ENCODE peak calls at places on chromosomes 16 and 17, in eight cellular contexts. E is A549, M is erythroblast, F is heart left ventricle, V is ovary, J is IMR-90, K is GM12878, G is gastrocnemius medialis. B is an unnamed sample.

GRCh38 chr17:80180192-80180591 is 10.4 kb downstream of the CARD14 start:
- DNase-seq in K (no peak), E (no peak), F (no peak), M (no peak), J (no peak), V (no peak), G (no peak), B (no peak)

GRCh38 chr17:65261682-65262636 is 124.8 kb downstream of the RGS9 start:
- DNase-seq in J (peak; percentile 46), G (no peak), M (no peak), F (no peak), V (no peak), E (no peak), K (no peak), B (no peak)

GRCh38 chr17:78032166-78032565 is 73.7 kb downstream of the TNRC6C start:
- DNase-seq in V (no peak), G (no peak), K (no peak), J (peak; percentile 76), F (no peak), M (peak; percentile 67), E (no peak), B (no peak)

GRCh38 chr17:3003401-3004149 is 59.8 kb downstream of the OR1D5 start:
- DNase-seq in V (peak; percentile 46), K (peak; percentile 32), M (no peak), J (no peak), G (peak; percentile 26), E (no peak), F (peak; percentile 60), B (no peak)

GRCh38 chr17:30450125-30451027 is 26.8 kb upstream of the GOSR1 start:
- DNase-seq in K (no peak), J (peak; percentile 33), G (no peak), M (no peak), F (no peak), V (no peak), E (peak; percentile 92), B (no peak)

GRCh38 chr17:5234645-5235576 is at the start of gene SCIMP:
- DNase-seq in J (no peak), F (peak; percentile 51), V (no peak), E (no peak), M (no peak), G (peak; percentile 32), K (peak; percentile 82), B (no peak)

GRCh38 chr16:81500833-81501521 is 56.4 kb downstream of the CMIP start:
- DNase-seq in F (no peak), K (no peak), V (no peak), J (peak; percentile 81), G (no peak), M (no peak), E (no peak), B (no peak)

GRCh38 chr17:3542410-3543088 is 15.1 kb downstream of the TRPV3 start:
- DNase-seq in J (no peak), M (no peak), V (no peak), F (no peak), G (no peak), K (no peak), E (no peak), B (no peak)

GRCh38 chr16:79172306-79172705 is 428.2 kb downstream of the MAF start:
- DNase-seq in E (no peak), K (no peak), M (no peak), G (no peak), V (no peak), F (no peak), J (no peak), B (no peak)

GRCh38 chr17:55124730-55125129 is 140.0 kb upstream of the HLF start:
- DNase-seq in F (no peak), E (no peak), J (no peak), G (no peak), K (no peak), V (no peak), M (no peak), B (no peak)

GRCh38 chr16:10040136-10041080 is 141.8 kb downstream of the GRIN2A start:
- DNase-seq in K (no peak), M (no peak), G (no peak), E (no peak), V (no peak), F (no peak), J (no peak), B (no peak)

GRCh38 chr16:8859913-8860881 is 8.6 kb downstream of the CARHSP1 start:
- DNase-seq in J (peak; percentile 79), E (no peak), M (no peak), V (peak; percentile 46), K (no peak), G (peak; percentile 74), F (no peak), B (no peak)

GRCh38 chr17:75209061-75209460 is 3.6 kb downstream of the NUP85 start:
- DNase-seq in J (no peak), F (no peak), G (no peak), V (no peak), M (no peak), K (no peak), E (no peak), B (no peak)

GRCh38 chr16:56988948-56989945 is at the start of gene NLRC5:
- DNase-seq in E (peak; percentile 62), J (peak; percentile 78), G (peak; percentile 71), M (peak; percentile 85), K (no peak), F (peak; percentile 90), V (peak; percentile 82), B (peak; percentile 88)
- TF ChIP-seq POLR2A in E (no peak), J (no peak), G (peak; percentile 59), M (peak; percentile 59), K (peak; percentile 87), F (peak; percentile 84), V (peak; percentile 54), B (peak; percentile 61)

GRCh38 chr16:88804173-88804551 is 573 bp downstream of the CDT1 start:
- DNase-seq in V (peak; percentile 57), G (no peak), J (no peak), E (no peak), M (no peak), K (no peak), F (peak; percentile 29), B (no peak)

GRCh38 chr16:88805887-88806393 is 2.4 kb downstream of the CDT1 start:
- DNase-seq in V (no peak), J (no peak), F (no peak), E (no peak), K (no peak), G (no peak), M (no peak), B (no peak)

GRCh38 chr16:88805340-88805715 is 1.7 kb downstream of the CDT1 start:
- DNase-seq in F (no peak), M (no peak), V (no peak), J (no peak), E (no peak), G (no peak), K (no peak), B (no peak)

GRCh38 chr16:88804552-88805339 is 1.2 kb downstream of the CDT1 start:
- DNase-seq in K (no peak), F (no peak), G (no peak), M (peak; percentile 65), E (no peak), V (peak; percentile 54), J (no peak), B (peak; percentile 41)

DNA sequence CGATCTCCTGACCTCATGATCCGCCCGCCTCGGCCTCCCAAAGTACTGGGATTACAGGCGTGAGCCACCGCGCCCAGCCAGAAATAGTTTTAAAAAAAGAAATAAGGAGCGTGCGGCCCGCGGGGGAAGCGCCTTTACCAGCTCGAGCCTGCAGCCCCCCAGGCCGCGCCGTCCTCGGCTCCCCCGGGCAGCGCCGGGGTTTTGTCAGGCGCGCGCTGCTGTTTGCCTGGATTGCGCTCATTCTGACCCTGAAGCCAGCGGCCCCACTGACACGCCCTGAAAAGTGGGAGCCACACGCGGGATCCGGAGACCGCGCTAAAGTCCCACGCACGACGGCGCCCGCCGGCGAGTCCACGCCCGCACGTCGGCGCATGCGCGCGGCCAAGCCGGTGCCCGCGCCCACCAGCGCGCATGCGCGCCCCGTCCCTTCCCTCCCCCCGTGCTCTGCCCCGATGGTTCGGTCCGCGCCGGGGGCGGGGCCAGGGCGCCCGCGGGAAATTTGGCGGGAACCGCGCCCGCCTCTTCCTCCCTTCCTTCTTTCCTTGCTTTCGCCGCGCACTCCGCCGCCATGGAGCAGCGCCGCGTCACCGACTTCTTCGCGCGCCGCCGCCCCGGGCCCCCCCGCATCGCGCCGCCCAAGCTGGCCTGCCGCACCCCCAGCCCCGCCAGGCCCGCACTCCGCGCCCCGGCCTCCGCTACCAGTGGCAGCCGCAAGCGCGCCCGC is at the start of gene CDT1:
- DNase-seq in E (peak; percentile 81), V (peak; percentile 93), K (no peak), G (peak; percentile 64), M (peak; percentile 95), J (peak; percentile 69), F (peak; percentile 87), B (peak; percentile 97)
- TF ChIP-seq POLR2A in E (peak; percentile 69), V (peak; percentile 68), K (peak; percentile 67), G (peak; percentile 74), M (peak; percentile 81), J (peak; percentile 36), F (peak; percentile 86), B (peak; percentile 77)

DNA sequence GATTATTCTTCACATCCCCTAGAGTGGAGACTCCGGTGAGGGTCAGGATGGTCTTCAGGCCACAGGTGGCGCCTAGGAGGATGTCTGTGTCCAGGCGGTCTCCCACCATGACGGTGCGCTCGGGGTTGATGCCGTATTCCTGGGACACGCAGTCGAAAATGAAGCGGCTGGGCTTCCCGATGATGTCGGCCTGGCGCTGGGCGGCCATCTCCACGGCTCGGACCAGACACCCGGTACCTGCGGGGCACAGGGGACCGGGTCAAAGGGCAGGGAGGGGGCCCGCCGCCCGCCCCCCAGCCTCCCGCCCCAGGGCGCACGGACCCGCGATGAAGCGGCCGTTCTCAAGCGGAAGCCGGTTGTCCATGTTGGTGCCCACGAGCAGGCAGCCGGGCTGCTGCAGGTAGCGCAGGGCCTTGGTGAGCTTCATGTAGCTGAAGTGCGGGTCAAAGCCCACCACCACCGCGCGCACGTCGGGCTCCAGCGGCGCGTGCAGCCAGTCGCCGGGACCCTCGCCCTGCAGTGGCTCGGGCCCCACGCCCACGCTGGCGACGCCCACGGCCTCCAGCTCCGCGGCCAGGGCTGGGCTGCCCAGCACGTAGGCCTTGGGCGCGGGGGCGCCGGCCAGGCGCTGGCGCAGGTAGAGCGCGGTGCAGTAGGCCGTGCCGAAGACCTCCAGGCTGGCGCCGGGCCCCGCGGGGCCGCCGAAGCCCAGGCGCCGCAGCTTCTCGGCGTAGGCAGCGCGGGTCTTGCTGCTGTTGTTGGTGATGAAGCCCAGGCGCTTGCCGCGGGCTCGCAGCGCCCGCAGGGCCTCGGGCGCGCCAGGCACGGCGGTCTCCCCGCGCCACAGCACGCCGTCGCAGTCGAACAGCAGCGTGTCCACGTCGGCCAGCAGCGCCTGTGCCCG is 571 bp downstream of the PGP start:
- DNase-seq in J (no peak), V (peak; percentile 50), F (no peak), M (peak; percentile 72), K (no peak), G (no peak), E (no peak), B (no peak)
- TF ChIP-seq POLR2A in J (no peak), V (no peak), F (no peak), M (no peak), K (peak; percentile 68), G (peak; percentile 66), E (peak; percentile 86), B (no peak)

DNA sequence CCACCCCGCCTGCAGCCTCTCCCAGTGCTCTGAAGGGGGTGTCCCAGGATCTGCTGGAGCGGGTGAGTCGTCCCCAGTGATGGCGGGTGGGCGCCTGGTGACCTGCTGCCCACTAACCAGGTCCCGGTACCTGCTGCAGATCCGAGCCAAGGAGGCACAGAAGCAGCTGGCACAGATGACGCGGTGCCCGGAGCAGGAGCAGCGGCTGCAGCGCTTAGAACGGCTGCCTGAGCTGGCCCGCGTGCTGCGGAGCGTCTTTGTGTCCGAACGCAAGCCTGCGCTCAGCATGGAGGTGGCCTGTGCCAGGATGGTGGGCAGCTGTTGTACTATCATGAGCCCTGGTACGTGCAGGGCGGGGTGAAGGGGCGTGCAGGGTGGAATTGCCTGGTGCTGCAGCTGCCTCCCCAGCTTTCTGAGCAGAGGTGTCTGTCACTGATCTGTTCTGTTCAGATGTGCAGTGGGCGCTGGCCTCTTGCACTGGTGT is 3.6 kb downstream of the CDT1 start:
- DNase-seq in K (no peak), E (no peak), J (no peak), F (no peak), M (no peak), G (no peak), V (no peak), B (no peak)
- TF ChIP-seq POLR2A in K (peak; percentile 57), E (no peak), J (no peak), F (no peak), M (no peak), G (no peak), V (no peak), B (no peak)